ENCODE peak calls at places on chromosomes 4 and X, in four cellular contexts. J is K562, I is GM12878, V is HL-60. R is an unnamed sample.

GRCh38 chr4:87896020-87896621 is 63.4 kb downstream of the MEPE start:
- DNase-seq in J (no peak), I (no peak), V (peak), R (no peak)

GRCh38 chrX:133335027-133335426 is 80.3 kb downstream of the GPC4 start:
- DNase-seq in J (peak), I (no peak), V (peak), R (no peak)

GRCh38 chr4:89572224-89572858 is 264.6 kb downstream of the SNCA start:
- DNase-seq in J (no peak), I (no peak), V (no peak), R (no peak)

GRCh38 chrX:77160301-77160700 is 286.9 kb upstream of the FGF16 start:
- DNase-seq in J (peak), I (no peak), V (no peak), R (no peak)

GRCh38 chr4:111943796-111944203 is 201.5 kb upstream of the FAM241A start:
- DNase-seq in J (peak), I (no peak), V (no peak), R (peak)

GRCh38 chrX:153400146-153401132 is 711 bp downstream of the PNMA6E start:
- DNase-seq in J (peak), I (no peak), V (no peak), R (peak)

GRCh38 chr4:10201356-10202223 is 85.0 kb upstream of the WDR1 start:
- DNase-seq in J (no peak), I (no peak), V (no peak), R (no peak)

GRCh38 chr4:68773699-68774098 is 42.1 kb upstream of the UGT2B10 start:
- DNase-seq in J (no peak), I (no peak), V (no peak), R (no peak)

GRCh38 chr4:69764311-69764710 is 3.9 kb upstream of the SULT1B1 start:
- DNase-seq in J (no peak), I (no peak), V (no peak), R (no peak)

GRCh38 chrX:130915302-130915701 is 12.3 kb upstream of the ENOX2 start:
- DNase-seq in J (no peak), I (no peak), V (peak), R (no peak)

GRCh38 chr4:87196927-87197326 is 23.5 kb downstream of the KLHL8 start:
- DNase-seq in J (no peak), I (no peak), V (no peak), R (no peak)

GRCh38 chrX:108025954-108026616 is 18.8 kb upstream of the VSIG1 start:
- DNase-seq in J (no peak), I (no peak), V (no peak), R (no peak)

GRCh38 chr4:48575964-48576363 is 85.9 kb downstream of the ZAR1 start:
- DNase-seq in J (no peak), I (no peak), V (no peak), R (no peak)

GRCh38 chr4:951186-951585 is 18.9 kb downstream of the TMEM175 start:
- DNase-seq in J (no peak), I (no peak), V (no peak), R (peak)

GRCh38 chr4:177484613-177485021 is 42.4 kb upstream of the AGA start:
- DNase-seq in J (no peak), I (no peak), V (no peak), R (no peak)

GRCh38 chrX:107290019-107290418 is 83.6 kb downstream of the DNAAF6 start:
- DNase-seq in J (peak), I (no peak), V (no peak), R (no peak)

GRCh38 chr4:176539785-176540175 is 220.0 kb downstream of the SPCS3 start:
- DNase-seq in J (no peak), I (no peak), V (no peak), R (no peak)

GRCh38 chr4:53510981-53511380 is 80.3 kb downstream of the LNX1 start:
- DNase-seq in J (no peak), I (no peak), V (no peak), R (no peak)

GRCh38 chr4:56655209-56655626 is 25.9 kb downstream of the HOPX start:
- DNase-seq in J (no peak), I (no peak), V (no peak), R (no peak)

GRCh38 chr4:125091031-125091540 is 223.7 kb upstream of the FAT4 start:
- DNase-seq in J (no peak), I (no peak), V (no peak), R (no peak)

GRCh38 chr4:124192544-124192943 is 520.0 kb downstream of the ANKRD50 start:
- DNase-seq in J (no peak), I (no peak), V (no peak), R (no peak)

GRCh38 chr4:124846306-124846705 is 133.8 kb upstream of the ANKRD50 start:
- DNase-seq in J (no peak), I (no peak), V (no peak), R (no peak)

DNA sequence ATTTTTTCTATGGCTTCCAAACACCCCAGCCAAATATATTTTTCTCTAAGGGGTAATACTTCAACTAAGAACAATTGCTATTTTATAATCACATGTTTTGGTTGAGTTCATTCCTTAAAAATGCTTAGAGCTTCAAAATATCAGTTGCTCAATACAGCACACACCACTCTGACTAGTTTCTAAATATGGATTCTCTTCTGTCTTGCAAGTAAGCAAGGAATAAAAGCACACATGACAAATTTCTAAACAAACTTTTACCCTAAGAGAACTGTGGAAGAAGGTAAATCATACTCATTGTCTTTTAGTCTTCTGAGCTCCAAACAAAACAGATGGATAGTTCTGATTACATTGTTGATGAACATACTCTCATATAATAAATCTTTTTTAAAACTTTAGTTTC is 27.2 kb downstream of the ANTXR2 start:
- DNase-seq in J (no peak), I (no peak), V (no peak), R (no peak)
- TF ChIP-seq SPI1 in J (no peak), I (no peak), V (no peak), R (no peak)

DNA sequence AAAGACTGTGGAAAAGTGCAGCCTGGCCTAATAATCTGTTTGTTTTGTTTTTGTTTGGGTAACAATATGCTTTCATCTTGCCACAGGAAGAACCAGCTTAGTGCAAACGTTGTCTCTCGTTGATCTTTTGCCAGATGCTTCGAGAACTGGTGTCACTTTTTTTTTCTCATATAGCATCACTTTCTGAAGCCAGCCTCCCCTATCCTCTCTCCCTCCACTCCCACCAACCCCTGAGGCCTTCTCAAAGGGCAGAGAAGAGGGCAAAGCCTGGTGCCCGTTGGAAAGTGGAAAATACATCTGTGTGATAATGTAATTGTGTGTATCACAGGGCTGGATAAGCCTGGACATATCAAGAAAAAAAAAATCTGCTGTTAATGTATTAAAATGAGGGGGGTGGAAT is 7.9 kb downstream of the POU4F2 start:
- DNase-seq in J (no peak), I (no peak), V (no peak), R (no peak)
- TF ChIP-seq POLR2AphosphoS5 in J (no peak), I (no peak), V (no peak), R (no peak)

GRCh38 chr4:101791189-101791572 is 651 bp downstream of the BANK1 start:
- DNase-seq in J (no peak), I (no peak), V (no peak), R (no peak)
- TF ChIP-seq SPI1 in J (no peak), I (no peak), V (no peak), R (no peak)

DNA sequence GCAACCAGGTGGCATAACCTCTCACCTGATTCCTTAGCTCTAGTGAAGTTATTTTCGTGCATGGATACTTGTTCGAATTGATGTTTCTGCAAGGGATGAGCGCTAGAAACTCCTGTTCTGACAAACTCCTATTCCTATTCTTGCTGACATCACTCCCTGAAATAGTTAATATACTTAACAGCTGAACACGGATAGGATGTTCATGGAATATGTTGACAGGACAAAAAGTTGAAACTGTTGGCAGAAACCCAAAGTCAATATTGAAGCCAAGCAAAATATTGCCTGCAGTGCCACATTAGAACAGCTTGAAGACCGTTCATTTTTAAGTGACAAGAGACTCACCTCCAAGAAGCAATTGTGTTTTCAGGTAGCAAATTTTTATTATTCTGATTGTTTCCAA is at the start of gene KLKB1:
- DNase-seq in J (no peak), I (no peak), V (no peak), R (no peak)
- TF ChIP-seq POLR2AphosphoS5 in J (no peak), I (no peak), V (no peak), R (no peak)

GRCh38 chr4:153577053-153577452 is 107.0 kb upstream of the TLR2 start:
- DNase-seq in J (no peak), I (no peak), V (no peak), R (no peak)

GRCh38 chr4:153572609-153573008 is 106.4 kb downstream of the TMEM131L start:
- DNase-seq in J (no peak), I (no peak), V (no peak), R (no peak)

GRCh38 chr4:153573221-153573620 is 107.1 kb downstream of the TMEM131L start:
- DNase-seq in J (no peak), I (no peak), V (no peak), R (no peak)

GRCh38 chr4:153576443-153576774 is 107.7 kb upstream of the TLR2 start:
- DNase-seq in J (no peak), I (no peak), V (no peak), R (no peak)

GRCh38 chr4:153573881-153574807 is 108.0 kb downstream of the TMEM131L start:
- DNase-seq in J (peak), I (no peak), V (no peak), R (no peak)
- TF ChIP-seq SPI1 in J (no peak), I (peak), V (no peak), R (peak)

GRCh38 chr4:4752025-4752424 is 107.4 kb upstream of the MSX1 start:
- DNase-seq in J (no peak), I (no peak), V (no peak), R (no peak)
- TF ChIP-seq POLR2AphosphoS5 in J (no peak), I (no peak), V (no peak), R (no peak)

DNA sequence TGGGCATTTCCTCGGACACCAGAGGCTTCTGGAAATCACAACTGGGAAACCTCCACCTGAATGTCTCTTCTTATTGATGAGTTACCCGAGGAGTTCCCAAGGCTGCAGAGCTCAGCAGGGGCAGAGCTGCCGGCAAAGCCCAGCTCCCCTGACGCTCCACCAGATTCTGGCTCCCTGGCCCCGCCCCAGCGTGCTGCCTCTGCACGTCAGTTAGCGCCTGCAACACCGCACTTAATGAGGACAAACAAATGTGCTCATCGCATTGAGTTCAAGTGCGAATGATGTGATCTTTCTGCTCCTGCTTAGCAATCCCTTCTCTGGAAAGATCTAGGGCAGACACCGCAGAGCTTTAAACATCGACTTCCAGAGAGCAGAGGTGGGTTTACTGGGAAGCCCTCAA is 55.5 kb upstream of the FBXW7 start:
- DNase-seq in J (peak), I (no peak), V (no peak), R (no peak)
- TF ChIP-seq SPI1 in J (no peak), I (no peak), V (no peak), R (no peak)

GRCh38 chr4:22077571-22077970 is 129.0 kb upstream of the KCNIP4 start:
- DNase-seq in J (no peak), I (no peak), V (no peak), R (no peak)

GRCh38 chr4:22072726-22073125 is 124.2 kb upstream of the KCNIP4 start:
- DNase-seq in J (no peak), I (no peak), V (no peak), R (no peak)

GRCh38 chr4:22071749-22072148 is 123.2 kb upstream of the KCNIP4 start:
- DNase-seq in J (no peak), I (no peak), V (no peak), R (no peak)

GRCh38 chr4:22070256-22070655 is 121.7 kb upstream of the KCNIP4 start:
- DNase-seq in J (no peak), I (no peak), V (no peak), R (no peak)

DNA sequence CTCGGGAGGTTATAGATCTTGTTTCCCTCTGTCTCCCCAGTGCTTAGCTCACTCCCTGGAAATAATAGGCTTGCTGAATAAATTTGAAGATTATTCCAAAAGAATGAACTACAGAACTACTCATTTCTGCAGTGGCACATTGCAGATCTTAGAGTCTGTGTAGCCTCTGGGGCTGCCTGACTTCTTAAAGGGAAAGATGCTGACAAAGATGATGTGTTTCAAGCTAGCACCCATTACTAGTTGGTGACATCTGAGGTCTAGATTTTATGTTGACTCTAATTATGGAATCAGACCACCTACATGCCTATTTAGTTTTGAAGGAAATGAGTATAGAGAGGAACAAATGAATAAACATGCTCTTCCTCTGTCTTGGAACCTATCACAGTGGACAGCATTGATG is 123.7 kb upstream of the KCNIP4 start:
- DNase-seq in J (no peak), I (no peak), V (no peak), R (no peak)
- TF ChIP-seq POLR2AphosphoS5 in J (no peak), I (no peak), V (no peak), R (no peak)

GRCh38 chrX:151935358-151935757 is 22.7 kb downstream of the MAGEA4 start:
- DNase-seq in J (no peak), I (no peak), V (no peak), R (no peak)
- TF ChIP-seq SPI1 in J (no peak), I (no peak), V (no peak), R (no peak)

DNA sequence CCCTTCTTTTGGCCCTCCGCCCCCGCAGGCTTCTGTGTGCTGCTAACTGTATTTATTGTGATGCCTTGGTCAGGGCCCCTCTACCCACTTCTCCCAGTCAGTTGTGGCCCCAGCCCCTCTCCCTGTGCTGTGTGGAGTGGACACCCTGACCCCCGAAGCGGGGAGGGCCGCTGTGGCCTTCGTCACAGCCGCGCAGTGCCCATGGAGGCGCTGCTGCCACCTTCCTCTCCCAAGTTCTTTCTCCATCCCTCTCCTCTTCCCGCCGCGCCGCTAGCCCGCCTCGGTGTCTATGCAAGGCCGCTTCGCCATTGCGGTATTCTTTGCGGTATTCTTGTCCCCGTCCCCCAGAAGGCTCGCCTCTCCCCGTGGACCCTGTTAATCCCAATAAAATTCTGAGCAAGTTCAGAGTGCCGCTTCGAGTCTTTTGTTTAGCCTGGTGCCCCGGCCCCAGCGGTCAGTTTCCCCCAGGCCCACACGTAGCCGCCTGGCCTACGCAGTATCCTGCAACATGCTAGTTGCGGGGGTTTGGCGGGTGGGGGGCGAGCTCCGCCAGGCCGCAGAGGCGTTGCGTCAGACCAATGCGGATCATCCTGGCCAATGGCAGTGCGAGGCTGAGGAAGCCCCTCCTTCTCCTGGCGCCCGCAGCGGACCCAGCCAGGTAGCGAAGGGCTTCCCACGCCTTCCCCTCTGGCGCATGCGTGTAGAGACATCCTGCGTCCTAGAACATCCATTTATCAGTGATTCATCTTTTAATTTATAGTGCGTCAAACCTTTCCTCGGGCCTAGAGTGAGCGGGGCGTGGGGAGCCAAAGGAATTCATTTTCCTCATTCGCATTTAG is 5.6 kb upstream of the KANTR start:
- DNase-seq in J (no peak), I (no peak), V (no peak), R (no peak)
- TF ChIP-seq POLR2AphosphoS5 in J (no peak), I (peak), V (no peak), R (no peak)

R was measured in GM12891.